ENCODE peak calls at places on chromosome X, in nine cellular contexts. Z is stimulated activated CD4-positive, alpha-beta T cell treated with anti-CD3 and anti-CD28 coated beads, Interleukin-2, amount 100 ng/mL, for 24 hours; O is stimulated activated CD8-positive, alpha-beta memory T cell treated with anti-CD3 and anti-CD28 coated beads, Interleukin-7, amount 100 ng/mL, for 1 hour; B is fibroblast of pulmonary artery; T is COR-L47; S is SW 1271; E is iPS DF 6.9; M is activated CD4-positive, alpha-beta T cell treated with anti-CD3 and anti-CD28 coated beads for 24 hours; U is CD4-positive, alpha-beta T cell. Q is an unnamed sample.

GRCh38 chrX:41045960-41046567 is 39.2 kb upstream of the USP9X start:
- DNase-seq in T (no peak), U (no peak), O (no peak), B (peak), Z (no peak), M (no peak), S (no peak), E (no peak), Q (no peak)

GRCh38 chrX:66221856-66222255 is 57.8 kb downstream of the HEPH start:
- DNase-seq in S (no peak), Z (no peak), B (no peak), O (no peak), T (no peak), U (no peak), M (no peak), E (no peak), Q (no peak)

GRCh38 chrX:87895421-87895820 is 377.8 kb downstream of the KLHL4 start:
- DNase-seq in S (no peak), B (no peak), Z (no peak), E (no peak), U (no peak), T (no peak), O (no peak), M (no peak), Q (no peak)

GRCh38 chrX:25523574-25523973 is 507.8 kb upstream of the ARX start:
- DNase-seq in B (peak), U (no peak), Z (peak), T (peak), O (no peak), S (no peak), M (no peak), E (peak), Q (no peak)

GRCh38 chrX:8845469-8845868 is 44.3 kb upstream of the FAM9A start:
- DNase-seq in Z (no peak), B (no peak), T (no peak), O (no peak), E (no peak), U (no peak), M (no peak), S (no peak), Q (no peak)

GRCh38 chrX:18010251-18010650 is 149.2 kb upstream of the RAI2 start:
- DNase-seq in M (no peak), S (no peak), Z (no peak), U (no peak), T (peak), O (no peak), B (no peak), E (no peak), Q (no peak)

GRCh38 chrX:3697701-3698279 is 15.7 kb downstream of the PRKX start:
- DNase-seq in O (no peak), S (no peak), T (peak), E (no peak), M (no peak), U (no peak), B (peak), Z (no peak), Q (no peak)

GRCh38 chrX:71251456-71251973 is 2.4 kb downstream of the ZMYM3 start:
- DNase-seq in S (no peak), B (no peak), Z (peak), T (no peak), O (no peak), U (no peak), M (no peak), E (no peak), Q (no peak)

GRCh38 chrX:50812995-50813842 is 775 bp downstream of the SHROOM4 start:
- DNase-seq in S (no peak), Z (peak), O (no peak), E (no peak), T (no peak), U (no peak), B (peak), M (no peak), Q (no peak)

GRCh38 chrX:43718956-43719355 is 62.9 kb downstream of the MAOA start:
- DNase-seq in U (no peak), S (no peak), T (no peak), Z (no peak), B (no peak), E (no peak), M (no peak), O (no peak), Q (no peak)

GRCh38 chrX:150902434-150903109 is 4.1 kb upstream of the CD99L2 start:
- DNase-seq in M (no peak), Z (no peak), S (no peak), U (no peak), O (no peak), T (peak), E (peak), B (no peak), Q (peak)

Q was measured in iPS DF 19.7.